ENCODE peak calls at places on chromosome 13, in ten cellular contexts. One of them, this sample, is unnamed.

GRCh38 chr13:21434588-21434987 is 24.5 kb downstream of the ZDHHC20 start:
- DNase-seq in heart right ventricle: no peak
- DNase-seq in PC-3: no peak
- DNase-seq in brain microvascular endothelial cell: no peak
- DNase-seq in fibroblast of lung: no peak
- DNase-seq in fibroblast of mammary gland: peak; percentile 3
- DNase-seq in thoracic aorta: no peak
- DNase-seq in Calu3: no peak
- DNase-seq in lower leg skin: no peak
- DNase-seq in upper lobe of left lung: no peak
- DNase-seq in this sample: no peak

GRCh38 chr13:113110048-113110851 is 4.7 kb downstream of the F7 start:
- DNase-seq in brain microvascular endothelial cell: no peak
- DNase-seq in heart right ventricle: no peak
- DNase-seq in upper lobe of left lung: peak; percentile 88
- DNase-seq in fibroblast of lung: no peak
- DNase-seq in fibroblast of mammary gland: no peak
- DNase-seq in lower leg skin: no peak
- DNase-seq in thoracic aorta: no peak
- DNase-seq in PC-3: no peak
- DNase-seq in Calu3: no peak
- DNase-seq in this sample: no peak

GRCh38 chr13:113616991-113617749 is 32.6 kb downstream of the TFDP1 start:
- DNase-seq in lower leg skin: no peak
- DNase-seq in brain microvascular endothelial cell: peak; percentile 52
- DNase-seq in fibroblast of lung: no peak
- DNase-seq in Calu3: no peak
- DNase-seq in fibroblast of mammary gland: no peak
- DNase-seq in thoracic aorta: no peak
- DNase-seq in upper lobe of left lung: no peak
- DNase-seq in PC-3: no peak
- DNase-seq in heart right ventricle: no peak
- DNase-seq in this sample: no peak

GRCh38 chr13:97005631-97006262 is 11.5 kb upstream of the OXGR1 start:
- DNase-seq in upper lobe of left lung: no peak
- DNase-seq in thoracic aorta: no peak
- DNase-seq in PC-3: peak; percentile 9
- DNase-seq in fibroblast of mammary gland: peak; percentile 55
- DNase-seq in Calu3: no peak
- DNase-seq in brain microvascular endothelial cell: peak; percentile 40
- DNase-seq in heart right ventricle: no peak
- DNase-seq in fibroblast of lung: peak; percentile 63
- DNase-seq in lower leg skin: no peak
- DNase-seq in this sample: no peak

GRCh38 chr13:114109646-114110045 is 22.8 kb downstream of the RASA3 start:
- DNase-seq in PC-3: no peak
- DNase-seq in fibroblast of lung: no peak
- DNase-seq in heart right ventricle: no peak
- DNase-seq in brain microvascular endothelial cell: no peak
- DNase-seq in lower leg skin: peak; percentile 19
- DNase-seq in upper lobe of left lung: peak; percentile 87
- DNase-seq in thoracic aorta: no peak
- DNase-seq in Calu3: no peak
- DNase-seq in fibroblast of mammary gland: no peak
- DNase-seq in this sample: no peak

GRCh38 chr13:34750078-34750703 is 191.9 kb upstream of the NBEA start:
- DNase-seq in heart right ventricle: peak; percentile 45
- DNase-seq in lower leg skin: no peak
- DNase-seq in fibroblast of lung: no peak
- DNase-seq in Calu3: no peak
- DNase-seq in PC-3: no peak
- DNase-seq in brain microvascular endothelial cell: no peak
- DNase-seq in fibroblast of mammary gland: no peak
- DNase-seq in upper lobe of left lung: no peak
- DNase-seq in thoracic aorta: no peak
- DNase-seq in this sample: no peak

GRCh38 chr13:96804186-96804585 is 190.1 kb downstream of the OXGR1 start:
- DNase-seq in brain microvascular endothelial cell: no peak
- DNase-seq in fibroblast of mammary gland: no peak
- DNase-seq in upper lobe of left lung: no peak
- DNase-seq in PC-3: no peak
- DNase-seq in heart right ventricle: no peak
- DNase-seq in thoracic aorta: no peak
- DNase-seq in fibroblast of lung: no peak
- DNase-seq in lower leg skin: no peak
- DNase-seq in Calu3: no peak
- DNase-seq in this sample: no peak

GRCh38 chr13:85313761-85314503 is 485.3 kb downstream of the SLITRK6 start:
- DNase-seq in lower leg skin: no peak
- DNase-seq in heart right ventricle: no peak
- DNase-seq in fibroblast of lung: peak; percentile 7
- DNase-seq in upper lobe of left lung: no peak
- DNase-seq in Calu3: peak; percentile 2
- DNase-seq in thoracic aorta: no peak
- DNase-seq in PC-3: peak; percentile 78
- DNase-seq in brain microvascular endothelial cell: peak; percentile 57
- DNase-seq in fibroblast of mammary gland: peak; percentile 11
- DNase-seq in this sample: no peak

GRCh38 chr13:20192470-20193141 is at the start of gene GJB2:
- DNase-seq in brain microvascular endothelial cell: no peak
- DNase-seq in heart right ventricle: no peak
- DNase-seq in fibroblast of mammary gland: peak; percentile 18
- DNase-seq in Calu3: peak; percentile 19
- DNase-seq in PC-3: peak; percentile 49
- DNase-seq in upper lobe of left lung: peak; percentile 87
- DNase-seq in fibroblast of lung: no peak
- DNase-seq in thoracic aorta: no peak
- DNase-seq in lower leg skin: no peak
- DNase-seq in this sample: no peak

GRCh38 chr13:62829476-62829875 is 1413.8 kb upstream of the PCDH20 start:
- DNase-seq in thoracic aorta: no peak
- DNase-seq in heart right ventricle: no peak
- DNase-seq in brain microvascular endothelial cell: no peak
- DNase-seq in upper lobe of left lung: no peak
- DNase-seq in fibroblast of mammary gland: no peak
- DNase-seq in fibroblast of lung: no peak
- DNase-seq in lower leg skin: no peak
- DNase-seq in Calu3: no peak
- DNase-seq in PC-3: no peak
- DNase-seq in this sample: no peak

GRCh38 chr13:45548281-45548680 is 67.3 kb downstream of the ERICH6B start:
- DNase-seq in lower leg skin: no peak
- DNase-seq in thoracic aorta: no peak
- DNase-seq in upper lobe of left lung: no peak
- DNase-seq in brain microvascular endothelial cell: no peak
- DNase-seq in fibroblast of lung: no peak
- DNase-seq in Calu3: no peak
- DNase-seq in PC-3: no peak
- DNase-seq in fibroblast of mammary gland: no peak
- DNase-seq in heart right ventricle: no peak
- DNase-seq in this sample: no peak

GRCh38 chr13:100520936-100521765 is 67.4 kb downstream of the GGACT start:
- DNase-seq in upper lobe of left lung: peak; percentile 70
- DNase-seq in Calu3: no peak
- DNase-seq in heart right ventricle: no peak
- DNase-seq in fibroblast of mammary gland: no peak
- DNase-seq in lower leg skin: no peak
- DNase-seq in thoracic aorta: no peak
- DNase-seq in PC-3: no peak
- DNase-seq in fibroblast of lung: no peak
- DNase-seq in brain microvascular endothelial cell: no peak
- DNase-seq in this sample: no peak

DNA sequence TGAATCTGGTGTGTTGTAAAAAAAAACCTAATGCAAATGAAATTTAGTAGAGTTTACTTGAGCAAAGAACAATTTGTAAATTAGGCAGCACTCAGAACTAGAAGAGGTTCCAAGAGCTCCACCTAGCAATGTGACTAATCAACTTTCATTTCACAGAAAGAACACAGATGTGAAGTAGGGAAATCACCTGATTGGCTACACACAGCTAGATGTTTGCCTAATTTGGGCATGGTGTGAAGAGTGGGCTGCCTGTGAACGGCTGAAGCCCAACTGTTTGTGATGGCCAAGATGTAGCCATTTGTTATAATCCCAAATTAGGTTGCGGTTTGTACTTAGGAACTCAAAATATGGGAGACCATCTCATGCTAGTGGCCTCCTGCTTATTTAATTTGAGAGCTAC is 724.4 kb upstream of the SLITRK5 start:
- DNase-seq in fibroblast of lung: no peak
- DNase-seq in lower leg skin: no peak
- DNase-seq in brain microvascular endothelial cell: no peak
- DNase-seq in heart right ventricle: no peak
- DNase-seq in upper lobe of left lung: no peak
- DNase-seq in Calu3: no peak
- DNase-seq in PC-3: no peak
- DNase-seq in thoracic aorta: no peak
- DNase-seq in fibroblast of mammary gland: peak; percentile 5
- DNase-seq in this sample: no peak
- TF ChIP-seq CTCF in fibroblast of lung: no peak
- TF ChIP-seq CTCF in lower leg skin: no peak
- TF ChIP-seq CTCF in brain microvascular endothelial cell: peak; percentile 16
- TF ChIP-seq CTCF in heart right ventricle: no peak
- TF ChIP-seq CTCF in upper lobe of left lung: no peak
- TF ChIP-seq CTCF in Calu3: no peak
- TF ChIP-seq CTCF in PC-3: no peak
- TF ChIP-seq CTCF in thoracic aorta: no peak
- TF ChIP-seq CTCF in fibroblast of mammary gland: no peak
- TF ChIP-seq CTCF in this sample: no peak

DNA sequence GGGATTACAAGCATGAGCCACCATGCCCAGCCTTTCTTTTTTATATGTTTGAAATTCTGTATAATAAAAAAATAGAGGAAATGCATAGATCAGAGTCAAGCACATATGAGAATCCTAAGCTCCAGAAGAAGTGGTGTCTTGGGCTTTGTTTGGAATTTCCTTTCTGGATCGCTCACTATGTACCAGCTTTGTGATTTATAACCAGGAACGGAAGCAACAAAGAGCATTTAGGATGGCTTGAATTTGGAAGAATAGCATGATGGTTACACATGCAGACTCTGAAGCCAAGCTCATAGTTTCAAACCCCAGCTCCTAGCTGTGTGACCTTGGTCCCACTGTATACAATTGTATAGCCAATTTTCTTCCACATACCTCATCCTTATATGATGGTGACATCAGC is 28.0 kb upstream of the SLC15A1 start:
- DNase-seq in brain microvascular endothelial cell: no peak
- DNase-seq in heart right ventricle: no peak
- DNase-seq in lower leg skin: no peak
- DNase-seq in thoracic aorta: no peak
- DNase-seq in fibroblast of mammary gland: no peak
- DNase-seq in Calu3: no peak
- DNase-seq in upper lobe of left lung: no peak
- DNase-seq in PC-3: no peak
- DNase-seq in fibroblast of lung: no peak
- DNase-seq in this sample: no peak
- TF ChIP-seq CTCF in brain microvascular endothelial cell: no peak
- TF ChIP-seq CTCF in heart right ventricle: no peak
- TF ChIP-seq CTCF in lower leg skin: no peak
- TF ChIP-seq CTCF in thoracic aorta: no peak
- TF ChIP-seq CTCF in fibroblast of mammary gland: no peak
- TF ChIP-seq CTCF in Calu3: no peak
- TF ChIP-seq CTCF in upper lobe of left lung: no peak
- TF ChIP-seq CTCF in PC-3: no peak
- TF ChIP-seq CTCF in fibroblast of lung: no peak
- TF ChIP-seq CTCF in this sample: no peak

GRCh38 chr13:29844441-29844840 is 6.0 kb downstream of the UBL3 start:
- DNase-seq in fibroblast of mammary gland: no peak
- DNase-seq in heart right ventricle: no peak
- DNase-seq in PC-3: no peak
- DNase-seq in brain microvascular endothelial cell: no peak
- DNase-seq in Calu3: no peak
- DNase-seq in lower leg skin: no peak
- DNase-seq in upper lobe of left lung: no peak
- DNase-seq in fibroblast of lung: no peak
- DNase-seq in thoracic aorta: no peak
- DNase-seq in this sample: no peak

GRCh38 chr13:29849071-29849541 is 1.3 kb downstream of the UBL3 start:
- DNase-seq in Calu3: no peak
- DNase-seq in fibroblast of lung: peak; percentile 36
- DNase-seq in heart right ventricle: peak; percentile 8
- DNase-seq in lower leg skin: peak; percentile 36
- DNase-seq in PC-3: peak; percentile 40
- DNase-seq in upper lobe of left lung: no peak
- DNase-seq in thoracic aorta: no peak
- DNase-seq in fibroblast of mammary gland: peak; percentile 39
- DNase-seq in brain microvascular endothelial cell: peak; percentile 17
- DNase-seq in this sample: no peak

GRCh38 chr13:29846475-29847256 is 3.8 kb downstream of the UBL3 start:
- DNase-seq in heart right ventricle: no peak
- DNase-seq in upper lobe of left lung: no peak
- DNase-seq in thoracic aorta: no peak
- DNase-seq in fibroblast of mammary gland: no peak
- DNase-seq in PC-3: no peak
- DNase-seq in fibroblast of lung: no peak
- DNase-seq in brain microvascular endothelial cell: no peak
- DNase-seq in Calu3: no peak
- DNase-seq in lower leg skin: no peak
- DNase-seq in this sample: no peak

GRCh38 chr13:29847501-29847983 is 2.9 kb downstream of the UBL3 start:
- DNase-seq in fibroblast of mammary gland: peak; percentile 64
- DNase-seq in PC-3: peak; percentile 46
- DNase-seq in lower leg skin: peak; percentile 36
- DNase-seq in fibroblast of lung: peak; percentile 59
- DNase-seq in brain microvascular endothelial cell: peak; percentile 24
- DNase-seq in thoracic aorta: no peak
- DNase-seq in upper lobe of left lung: no peak
- DNase-seq in Calu3: no peak
- DNase-seq in heart right ventricle: peak; percentile 9
- DNase-seq in this sample: no peak

GRCh38 chr13:29845440-29846056 is 4.9 kb downstream of the UBL3 start:
- DNase-seq in upper lobe of left lung: no peak
- DNase-seq in heart right ventricle: no peak
- DNase-seq in Calu3: no peak
- DNase-seq in lower leg skin: no peak
- DNase-seq in PC-3: peak; percentile 61
- DNase-seq in brain microvascular endothelial cell: no peak
- DNase-seq in fibroblast of mammary gland: peak; percentile 57
- DNase-seq in fibroblast of lung: peak; percentile 57
- DNase-seq in thoracic aorta: no peak
- DNase-seq in this sample: no peak
- TF ChIP-seq CTCF in upper lobe of left lung: no peak
- TF ChIP-seq CTCF in heart right ventricle: peak; percentile 53
- TF ChIP-seq CTCF in Calu3: no peak
- TF ChIP-seq CTCF in lower leg skin: no peak
- TF ChIP-seq CTCF in PC-3: peak; percentile 64
- TF ChIP-seq CTCF in brain microvascular endothelial cell: peak; percentile 9
- TF ChIP-seq CTCF in fibroblast of mammary gland: peak; percentile 34
- TF ChIP-seq CTCF in fibroblast of lung: peak; percentile 27
- TF ChIP-seq CTCF in thoracic aorta: peak; percentile 36
- TF ChIP-seq CTCF in this sample: peak; percentile 65

DNA sequence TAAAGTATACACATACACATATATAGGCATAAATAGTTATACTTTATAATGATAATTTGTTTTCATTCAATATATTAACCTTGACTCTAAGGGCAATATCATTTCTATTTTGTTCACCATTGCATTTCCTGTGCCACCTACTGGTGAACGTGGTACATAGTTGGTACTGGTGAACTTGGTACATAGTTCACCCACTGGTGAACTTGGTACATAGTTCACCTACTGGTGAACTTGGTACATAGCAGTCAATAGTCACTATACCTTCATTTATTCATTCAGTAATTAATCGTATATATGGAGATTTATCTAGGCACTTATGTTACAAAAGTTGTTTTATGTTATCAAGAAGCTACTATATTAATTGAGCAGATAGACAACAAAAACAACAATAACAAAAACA is 172.6 kb upstream of the ATXN8OS start:
- DNase-seq in brain microvascular endothelial cell: no peak
- DNase-seq in thoracic aorta: no peak
- DNase-seq in lower leg skin: no peak
- DNase-seq in fibroblast of mammary gland: no peak
- DNase-seq in Calu3: no peak
- DNase-seq in fibroblast of lung: no peak
- DNase-seq in heart right ventricle: no peak
- DNase-seq in PC-3: peak; percentile 44
- DNase-seq in upper lobe of left lung: no peak
- DNase-seq in this sample: no peak
- TF ChIP-seq CTCF in brain microvascular endothelial cell: peak; percentile 31
- TF ChIP-seq CTCF in thoracic aorta: no peak
- TF ChIP-seq CTCF in lower leg skin: no peak
- TF ChIP-seq CTCF in fibroblast of mammary gland: no peak
- TF ChIP-seq CTCF in Calu3: no peak
- TF ChIP-seq CTCF in fibroblast of lung: no peak
- TF ChIP-seq CTCF in heart right ventricle: no peak
- TF ChIP-seq CTCF in PC-3: peak; percentile 58
- TF ChIP-seq CTCF in upper lobe of left lung: no peak
- TF ChIP-seq CTCF in this sample: peak; percentile 66